ENCODE peak calls at places on chromosomes 12 and 14, in nine cellular contexts. Y is mammary epithelial cell, M is HepG2, H is PC-9, K is fibroblast of lung, N is HCT116, S is neural progenitor cell, Z is GM23248, P is GM23338. A is an unnamed sample.

GRCh38 chr14:69648480-69649414 is 37.4 kb downstream of the SUSD6 start:
- DNase-seq in Y (no peak), M (peak; percentile 83), H (no peak), K (peak; percentile 81), N (no peak), S (no peak), Z (peak; percentile 75), P (no peak), A (no peak)

GRCh38 chr12:3732901-3733300 is 20.0 kb downstream of the CRACR2A start:
- DNase-seq in Y (no peak), M (no peak), H (no peak), K (no peak), N (no peak), S (no peak), Z (no peak), P (peak; percentile 33), A (no peak)

GRCh38 chr14:93073366-93073722 is 42.4 kb downstream of the ITPK1 start:
- DNase-seq in Y (no peak), M (no peak), H (no peak), K (no peak), N (no peak), S (no peak), Z (no peak), P (no peak), A (no peak)

GRCh38 chr12:64181504-64182291 is 40.4 kb downstream of the KICS2 start:
- DNase-seq in Y (peak; percentile 98), M (peak; percentile 32), H (peak; percentile 58), K (peak; percentile 99), N (peak; percentile 92), S (peak; percentile 49), Z (peak; percentile 98), P (peak; percentile 42), A (peak; percentile 94)

GRCh38 chr12:120259418-120260202 is 5.9 kb downstream of the PXN start:
- DNase-seq in Y (no peak), M (no peak), H (no peak), K (peak; percentile 48), N (no peak), S (no peak), Z (peak; percentile 71), P (no peak), A (no peak)

GRCh38 chr14:41597647-41598046 is 9.0 kb upstream of the LRFN5 start:
- DNase-seq in Y (no peak), M (no peak), H (no peak), K (no peak), N (no peak), S (no peak), Z (no peak), P (peak; percentile 56), A (no peak)

GRCh38 chr12:3607821-3608220 is 116.8 kb downstream of the PRMT8 start:
- DNase-seq in Y (no peak), M (no peak), H (no peak), K (no peak), N (no peak), S (no peak), Z (no peak), P (no peak), A (no peak)

GRCh38 chr14:50667491-50668007 is 557 bp downstream of the SAV1 start:
- DNase-seq in Y (peak; percentile 48), M (no peak), H (peak; percentile 51), K (no peak), N (no peak), S (no peak), Z (no peak), P (peak; percentile 74), A (no peak)

GRCh38 chr12:13167226-13167625 is 29.3 kb upstream of the EMP1 start:
- DNase-seq in Y (peak; percentile 81), M (no peak), H (peak; percentile 89), K (peak; percentile 46), N (no peak), S (no peak), Z (peak; percentile 34), P (no peak), A (no peak)

GRCh38 chr14:20365928-20366327 is 22.5 kb downstream of the PARP2 start:
- DNase-seq in Y (no peak), M (no peak), H (no peak), K (no peak), N (no peak), S (no peak), Z (no peak), P (no peak), A (no peak)

GRCh38 chr14:26636571-26636970 is 38.7 kb upstream of the NOVA1 start:
- DNase-seq in Y (no peak), M (no peak), H (no peak), K (peak; percentile 16), N (no peak), S (no peak), Z (no peak), P (no peak), A (no peak)

GRCh38 chr12:101877816-101878811 is 734 bp downstream of the DRAM1 start:
- DNase-seq in Y (peak; percentile 55), M (peak; percentile 7), H (no peak), K (peak; percentile 36), N (no peak), S (no peak), Z (peak; percentile 62), P (peak; percentile 45), A (no peak)

GRCh38 chr12:56046027-56046780 is 4.5 kb downstream of the RPS26 start:
- DNase-seq in Y (peak; percentile 1), M (no peak), H (no peak), K (no peak), N (no peak), S (no peak), Z (peak; percentile 15), P (peak; percentile 13), A (no peak)

GRCh38 chr12:81596558-81596957 is 162.6 kb downstream of the PPFIA2 start:
- DNase-seq in Y (no peak), M (no peak), H (no peak), K (peak; percentile 11), N (no peak), S (no peak), Z (no peak), P (no peak), A (no peak)

GRCh38 chr12:75553865-75554555 is 42.6 kb upstream of the KRR1 start:
- DNase-seq in Y (no peak), M (no peak), H (no peak), K (peak; percentile 70), N (no peak), S (no peak), Z (peak; percentile 22), P (no peak), A (no peak)

GRCh38 chr12:26833692-26834168 is 736 bp upstream of the ITPR2 start:
- DNase-seq in Y (peak; percentile 25), M (no peak), H (peak; percentile 56), K (peak; percentile 19), N (no peak), S (peak; percentile 81), Z (peak; percentile 52), P (peak; percentile 88), A (no peak)

GRCh38 chr12:108616941-108617858 is 16.5 kb downstream of the SELPLG start:
- DNase-seq in Y (peak; percentile 72), M (no peak), H (no peak), K (peak; percentile 37), N (no peak), S (no peak), Z (no peak), P (no peak), A (no peak)

GRCh38 chr12:121250359-121250758 is 40.4 kb downstream of the P2RX4 start:
- DNase-seq in Y (peak; percentile 4), M (no peak), H (peak; percentile 47), K (no peak), N (no peak), S (no peak), Z (no peak), P (no peak), A (no peak)

GRCh38 chr12:7136071-7136470 is 5.9 kb downstream of the CLSTN3 start:
- DNase-seq in Y (no peak), M (no peak), H (no peak), K (no peak), N (no peak), S (no peak), Z (no peak), P (no peak), A (no peak)

DNA sequence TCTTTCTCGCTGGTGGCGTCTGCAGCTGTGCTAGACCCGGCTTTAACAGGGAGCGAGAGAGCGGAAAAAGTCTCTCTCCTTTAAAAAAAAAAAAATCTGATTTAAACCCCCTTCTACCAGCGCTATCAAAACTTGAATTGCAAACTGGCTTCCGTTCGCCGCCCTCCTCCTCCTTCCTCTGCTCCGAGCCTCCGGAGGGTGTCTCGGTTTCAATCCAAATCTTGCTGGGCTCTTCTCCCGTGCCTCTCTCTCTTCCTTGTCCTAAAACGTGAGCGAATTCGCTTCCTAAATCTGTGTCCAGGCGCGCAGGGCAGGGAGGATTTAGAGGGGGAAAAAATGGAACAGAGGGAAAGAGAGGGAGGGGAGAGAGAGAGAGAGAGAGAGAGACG is 272 bp downstream of the TBX3 start:
- DNase-seq in Y (no peak), M (no peak), H (no peak), K (no peak), N (no peak), S (no peak), Z (no peak), P (peak; percentile 59), A (no peak)
- TF ChIP-seq EZH2 in Y (no peak), M (no peak), H (no peak), K (no peak), N (no peak), S (no peak), Z (no peak), P (peak; percentile 84), A (no peak)

GRCh38 chr14:23639891-23640523 is 3.8 kb downstream of the DHRS2 start:
- DNase-seq in Y (no peak), M (no peak), H (no peak), K (no peak), N (no peak), S (no peak), Z (peak; percentile 18), P (no peak), A (no peak)
- H3K4me2 ChIP-seq in Y (no peak overlapping the region), M (peak overlapping the region; percentile 80), H (peak overlapping the region; percentile 73), K (no peak overlapping the region), N (peak overlapping the region; percentile 15), S (no peak overlapping the region), Z (no peak overlapping the region), P (no peak overlapping the region), A (no peak overlapping the region)

DNA sequence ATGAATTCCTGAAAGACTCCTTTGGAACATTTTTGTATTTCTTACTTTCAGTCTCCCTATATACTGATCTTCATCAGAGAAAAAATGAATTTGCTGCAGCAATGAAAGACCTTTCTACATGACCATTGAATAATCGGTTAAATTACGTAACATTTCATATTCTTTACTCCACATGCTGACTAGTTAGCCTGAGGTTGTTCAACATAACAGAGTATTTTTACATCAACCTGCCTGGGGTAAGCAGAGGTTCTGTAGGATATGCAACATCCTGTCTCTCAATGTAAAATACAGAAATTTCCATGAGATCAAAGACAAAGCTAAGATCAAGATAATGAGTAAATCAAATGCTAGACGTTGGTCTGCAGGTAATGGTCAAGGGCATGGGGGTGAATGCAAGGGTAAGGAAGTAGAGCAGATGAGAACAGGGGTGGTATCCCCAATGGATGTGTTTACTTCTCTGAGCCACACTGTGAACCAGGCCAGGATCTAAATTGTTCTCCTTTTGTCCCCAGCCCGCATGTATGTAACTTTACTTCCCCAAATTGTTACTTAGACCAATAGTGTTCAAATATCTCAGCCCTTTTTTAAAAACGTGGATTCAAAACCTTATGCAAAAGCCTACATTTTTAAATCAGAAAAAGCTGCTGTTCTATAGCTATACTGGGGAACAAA is 45.3 kb downstream of the DUSP6 start:
- DNase-seq in Y (no peak), M (no peak), H (no peak), K (no peak), N (no peak), S (no peak), Z (no peak), P (no peak), A (no peak)
- TF ChIP-seq EZH2 in Y (no peak), M (no peak), H (no peak), K (no peak), N (no peak), S (no peak), Z (no peak), P (no peak), A (no peak)

GRCh38 chr12:52371716-52372115 is 4.4 kb upstream of the KRT85 start:
- DNase-seq in Y (no peak), M (no peak), H (no peak), K (no peak), N (no peak), S (no peak), Z (no peak), P (no peak), A (no peak)
- H3K4me2 ChIP-seq in Y (no peak overlapping the region), M (no peak overlapping the region), H (no peak overlapping the region), K (no peak overlapping the region), N (no peak overlapping the region), S (no peak overlapping the region), Z (no peak overlapping the region), P (no peak overlapping the region), A (no peak overlapping the region)

A was measured in keratinocyte.